ENCODE peak calls at places on chromosome 15, in eight cellular contexts. R is right lobe of liver, C is epithelial cell of proximal tubule, D is A673, Z is esophagus squamous epithelium, U is NCI-H2171, H is brain microvascular endothelial cell, Q is iPS DF 19.7. L is an unnamed sample.

GRCh38 chr15:59689626-59690236 is 611 bp upstream of the BNIP2 start:
- DNase-seq in R (peak), C (no peak), D (peak), Z (peak), U (peak), H (peak), Q (no peak), L (peak)

GRCh38 chr15:64808785-64809453 is 16.5 kb downstream of the PIF1 start:
- DNase-seq in R (no peak), C (no peak), D (no peak), Z (no peak), U (no peak), H (no peak), Q (peak), L (no peak)

GRCh38 chr15:57611938-57612337 is 20.2 kb downstream of the MYZAP start:
- DNase-seq in R (peak), C (peak), D (no peak), Z (no peak), U (no peak), H (no peak), Q (no peak), L (no peak)

GRCh38 chr15:42832577-42832976 is 88.0 kb downstream of the TTBK2 start:
- DNase-seq in R (no peak), C (peak), D (no peak), Z (no peak), U (no peak), H (peak), Q (no peak), L (no peak)

GRCh38 chr15:39451121-39451698 is 129.7 kb upstream of the THBS1 start:
- DNase-seq in R (no peak), C (no peak), D (no peak), Z (no peak), U (no peak), H (no peak), Q (no peak), L (no peak)

GRCh38 chr15:43828061-43828657 is 1.4 kb downstream of the WDR76 start:
- DNase-seq in R (no peak), C (no peak), D (peak), Z (no peak), U (no peak), H (no peak), Q (no peak), L (no peak)

GRCh38 chr15:56732135-56732880 is 1.0 kb downstream of the ZNF280D start:
- DNase-seq in R (no peak), C (peak), D (peak), Z (no peak), U (no peak), H (peak), Q (no peak), L (no peak)

GRCh38 chr15:58517682-58518525 is 86.1 kb downstream of the LIPC start:
- DNase-seq in R (peak), C (no peak), D (no peak), Z (no peak), U (no peak), H (no peak), Q (no peak), L (no peak)

GRCh38 chr15:70035051-70035718 is 62.5 kb downstream of the TLE3 start:
- DNase-seq in R (no peak), C (no peak), D (no peak), Z (no peak), U (no peak), H (no peak), Q (no peak), L (no peak)

GRCh38 chr15:28122038-28122949 is 23.2 kb upstream of the OCA2 start:
- DNase-seq in R (no peak), C (no peak), D (no peak), Z (no peak), U (no peak), H (no peak), Q (no peak), L (no peak)

GRCh38 chr15:66032006-66032405 is 162.7 kb downstream of the RAB11A start:
- DNase-seq in R (no peak), C (no peak), D (no peak), Z (no peak), U (no peak), H (no peak), Q (no peak), L (no peak)

GRCh38 chr15:66580643-66581042 is 14.8 kb upstream of the LCTL start:
- DNase-seq in R (no peak), C (no peak), D (no peak), Z (no peak), U (no peak), H (peak), Q (no peak), L (no peak)

GRCh38 chr15:80923668-80924067 is 66.0 kb downstream of the MESD start:
- DNase-seq in R (no peak), C (no peak), D (no peak), Z (no peak), U (no peak), H (no peak), Q (no peak), L (no peak)

GRCh38 chr15:37135225-37135624 is 34.9 kb upstream of the MEIS2 start:
- DNase-seq in R (no peak), C (no peak), D (peak), Z (no peak), U (no peak), H (no peak), Q (no peak), L (no peak)

GRCh38 chr15:87326274-87326673 is 930.3 kb downstream of the NTRK3 start:
- DNase-seq in R (no peak), C (no peak), D (no peak), Z (no peak), U (no peak), H (no peak), Q (no peak), L (no peak)

GRCh38 chr15:84781505-84781904 is 33.1 kb downstream of the ZNF592 start:
- DNase-seq in R (no peak), C (no peak), D (no peak), Z (no peak), U (no peak), H (no peak), Q (no peak), L (no peak)

GRCh38 chr15:78684645-78685044 is 43.6 kb upstream of the CHRNB4 start:
- DNase-seq in R (peak), C (no peak), D (peak), Z (no peak), U (peak), H (no peak), Q (no peak), L (no peak)

GRCh38 chr15:64478863-64479262 is 18.5 kb downstream of the ZNF609 start:
- DNase-seq in R (no peak), C (no peak), D (no peak), Z (no peak), U (no peak), H (no peak), Q (no peak), L (no peak)

GRCh38 chr15:41900526-41901380 is 6.9 kb upstream of the SPTBN5 start:
- DNase-seq in R (no peak), C (no peak), D (no peak), Z (no peak), U (no peak), H (no peak), Q (no peak), L (no peak)

GRCh38 chr15:99967841-99968371 is 234.7 kb upstream of the LYSMD4 start:
- DNase-seq in R (peak), C (no peak), D (peak), Z (no peak), U (no peak), H (no peak), Q (no peak), L (no peak)

GRCh38 chr15:100690032-100690785 is 87.8 kb downstream of the ASB7 start:
- DNase-seq in R (no peak), C (no peak), D (no peak), Z (no peak), U (no peak), H (no peak), Q (no peak), L (no peak)

GRCh38 chr15:32718082-32718821 is 448 bp downstream of the GREM1 start:
- DNase-seq in R (peak), C (no peak), D (peak), Z (no peak), U (no peak), H (no peak), Q (no peak), L (no peak)

GRCh38 chr15:72800819-72801481 is 17.4 kb upstream of the ADPGK start:
- DNase-seq in R (no peak), C (no peak), D (no peak), Z (no peak), U (no peak), H (no peak), Q (no peak), L (no peak)

GRCh38 chr15:62241135-62241770 is 76.2 kb upstream of the C2CD4B start:
- DNase-seq in R (no peak), C (no peak), D (peak), Z (no peak), U (no peak), H (peak), Q (peak), L (no peak)

GRCh38 chr15:78082743-78083110 is 5.2 kb upstream of the TBC1D2B start:
- DNase-seq in R (no peak), C (no peak), D (no peak), Z (no peak), U (no peak), H (no peak), Q (no peak), L (no peak)

GRCh38 chr15:49279481-49280186 is 109.6 kb downstream of the GALK2 start:
- DNase-seq in R (no peak), C (peak), D (no peak), Z (no peak), U (no peak), H (no peak), Q (no peak), L (no peak)